ENCODE peak calls at places on chromosomes 1 and 21, in five cellular contexts. J, R, B, D and F are unnamed samples.

GRCh38 chr1:33161061-33161681 is 20.7 kb downstream of the TRIM62 start:
- DNase-seq in J (peak), R (no peak), B (no peak), D (no peak), F (no peak)

GRCh38 chr1:25556791-25557476 is 13.5 kb downstream of the LDLRAP1 start:
- DNase-seq in J (no peak), R (no peak), B (no peak), D (no peak), F (no peak)

GRCh38 chr1:201731592-201731991 is 97.4 kb upstream of the IPO9 start:
- DNase-seq in J (peak), R (no peak), B (no peak), D (no peak), F (no peak)

GRCh38 chr1:161313554-161314200 is 504 bp upstream of the SDHC start:
- DNase-seq in J (no peak), R (no peak), B (no peak), D (no peak), F (no peak)

GRCh38 chr21:41361786-41362604 is at the start of gene MX2:
- DNase-seq in J (peak), R (peak), B (peak), D (peak), F (peak)

GRCh38 chr1:164725401-164725800 is 166.4 kb downstream of the PBX1 start:
- DNase-seq in J (no peak), R (no peak), B (no peak), D (no peak), F (no peak)

GRCh38 chr1:229409616-229410369 is 24.1 kb downstream of the ACTA1 start:
- DNase-seq in J (no peak), R (no peak), B (no peak), D (no peak), F (no peak)

GRCh38 chr1:110605446-110605845 is 712 bp downstream of the KCNA2 start:
- DNase-seq in J (no peak), R (no peak), B (no peak), D (no peak), F (no peak)

GRCh38 chr1:184075040-184076029 is 23.8 kb downstream of the TSEN15 start:
- DNase-seq in J (no peak), R (no peak), B (peak), D (no peak), F (peak)

GRCh38 chr1:214107322-214108096 is 119.7 kb downstream of the PROX1 start:
- DNase-seq in J (peak), R (no peak), B (no peak), D (no peak), F (no peak)

GRCh38 chr1:116529199-116529616 is 41.6 kb downstream of the CD58 start:
- DNase-seq in J (no peak), R (no peak), B (no peak), D (no peak), F (no peak)

DNA sequence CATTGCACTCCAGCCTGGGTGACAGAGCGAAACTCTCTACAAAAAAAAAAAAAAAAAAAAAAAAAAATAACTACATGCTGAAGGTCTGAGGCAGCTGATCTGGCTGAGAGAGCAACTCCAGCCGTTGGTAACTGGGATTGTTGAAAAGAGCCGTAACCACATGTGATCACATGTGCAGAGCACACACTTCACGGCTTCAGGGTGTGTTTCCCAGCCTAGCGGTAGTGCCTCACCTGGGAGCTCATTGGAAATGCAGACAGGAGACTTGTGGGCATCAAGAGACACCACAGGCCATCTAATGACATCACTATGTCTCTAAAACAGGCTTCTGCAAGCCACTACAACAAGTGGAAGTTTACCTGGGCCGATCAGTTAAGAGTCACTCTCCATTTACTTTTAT is 11.8 kb upstream of the OTUD7B start:
- DNase-seq in J (no peak), R (no peak), B (no peak), D (no peak), F (no peak)
- TF ChIP-seq CTCF in J (no peak), R (no peak), B (no peak), D (no peak), F (no peak)

GRCh38 chr1:18249691-18250090 is 142.1 kb downstream of the IGSF21 start:
- DNase-seq in J (no peak), R (no peak), B (no peak), D (no peak), F (no peak)

GRCh38 chr1:18247151-18247550 is 139.6 kb downstream of the IGSF21 start:
- DNase-seq in J (no peak), R (no peak), B (no peak), D (no peak), F (no peak)

GRCh38 chr1:18244762-18245161 is 137.2 kb downstream of the IGSF21 start:
- DNase-seq in J (no peak), R (no peak), B (no peak), D (no peak), F (no peak)

GRCh38 chr1:18243503-18244175 is 136.0 kb downstream of the IGSF21 start:
- DNase-seq in J (no peak), R (no peak), B (no peak), D (no peak), F (no peak)

GRCh38 chr1:18246543-18246942 is 138.9 kb downstream of the IGSF21 start:
- DNase-seq in J (no peak), R (no peak), B (no peak), D (no peak), F (no peak)
- TF ChIP-seq CTCF in J (no peak), R (no peak), B (no peak), D (no peak), F (no peak)

GRCh38 chr1:182391028-182391361 is 595 bp downstream of the GLUL start:
- DNase-seq in J (no peak), R (no peak), B (no peak), D (no peak), F (no peak)
- TF ChIP-seq CTCF in J (no peak), R (no peak), B (no peak), D (peak), F (no peak)

GRCh38 chr1:172002725-172003345 is 161.5 kb downstream of the DNM3 start:
- DNase-seq in J (no peak), R (peak), B (peak), D (no peak), F (no peak)
- TF ChIP-seq CTCF in J (peak), R (peak), B (peak), D (peak), F (peak)

GRCh38 chr1:212792396-212792908 is 758 bp downstream of the TATDN3 start:
- DNase-seq in J (no peak), R (no peak), B (no peak), D (no peak), F (no peak)

GRCh38 chr1:212794561-212795014 is 2.9 kb downstream of the TATDN3 start:
- DNase-seq in J (no peak), R (peak), B (peak), D (no peak), F (peak)

GRCh38 chr1:212797681-212798080 is 6.0 kb downstream of the TATDN3 start:
- DNase-seq in J (no peak), R (no peak), B (no peak), D (no peak), F (no peak)

GRCh38 chr1:212791261-212791675 is 309 bp downstream of the NSL1 start:
- DNase-seq in J (no peak), R (no peak), B (no peak), D (no peak), F (no peak)

GRCh38 chr1:212791676-212792395 is at the start of the genes NSL1 and TATDN3:
- DNase-seq in J (peak), R (peak), B (peak), D (peak), F (peak)
- TF ChIP-seq CTCF in J (no peak), R (no peak), B (no peak), D (no peak), F (no peak)